ENCODE peak calls at places on chromosomes 3 and 15, in ten cellular contexts. One of them, this sample, is unnamed.

GRCh38 chr3:124800511-124801374 is 70.5 kb downstream of the UMPS start:
- DNase-seq in stimulated activated CD4-positive, alpha-beta T cell treated with anti-CD3 and anti-CD28 coated beads, Interleukin-2, amount 100 ng/mL, for 24 hours: no peak
- DNase-seq in brain microvascular endothelial cell: peak; percentile 66
- DNase-seq in bronchial epithelial cell: no peak
- DNase-seq in T follicular helper cell: no peak
- DNase-seq in heart left ventricle: peak; percentile 77
- DNase-seq in hepatocyte: peak; percentile 59
- DNase-seq in ELR: no peak
- DNase-seq in endothelial cell of umbilical vein: peak; percentile 76
- DNase-seq in SJSA1: peak; percentile 18
- DNase-seq in this sample: no peak

GRCh38 chr15:85749261-85750151 is 45.2 kb downstream of the KLHL25 start:
- DNase-seq in stimulated activated CD4-positive, alpha-beta T cell treated with anti-CD3 and anti-CD28 coated beads, Interleukin-2, amount 100 ng/mL, for 24 hours: no peak
- DNase-seq in brain microvascular endothelial cell: no peak
- DNase-seq in bronchial epithelial cell: no peak
- DNase-seq in T follicular helper cell: no peak
- DNase-seq in heart left ventricle: no peak
- DNase-seq in hepatocyte: no peak
- DNase-seq in ELR: no peak
- DNase-seq in endothelial cell of umbilical vein: no peak
- DNase-seq in SJSA1: no peak
- DNase-seq in this sample: no peak

GRCh38 chr3:183548262-183548769 is 7.2 kb downstream of the KLHL6 start:
- DNase-seq in stimulated activated CD4-positive, alpha-beta T cell treated with anti-CD3 and anti-CD28 coated beads, Interleukin-2, amount 100 ng/mL, for 24 hours: no peak
- DNase-seq in brain microvascular endothelial cell: peak; percentile 96
- DNase-seq in bronchial epithelial cell: peak; percentile 86
- DNase-seq in T follicular helper cell: no peak
- DNase-seq in heart left ventricle: no peak
- DNase-seq in hepatocyte: peak; percentile 84
- DNase-seq in ELR: peak; percentile 82
- DNase-seq in endothelial cell of umbilical vein: peak; percentile 94
- DNase-seq in SJSA1: peak; percentile 46
- DNase-seq in this sample: peak; percentile 24

GRCh38 chr3:172007065-172007370 is 32.4 kb upstream of the FNDC3B start:
- DNase-seq in stimulated activated CD4-positive, alpha-beta T cell treated with anti-CD3 and anti-CD28 coated beads, Interleukin-2, amount 100 ng/mL, for 24 hours: no peak
- DNase-seq in brain microvascular endothelial cell: no peak
- DNase-seq in bronchial epithelial cell: no peak
- DNase-seq in T follicular helper cell: no peak
- DNase-seq in heart left ventricle: no peak
- DNase-seq in hepatocyte: no peak
- DNase-seq in ELR: no peak
- DNase-seq in endothelial cell of umbilical vein: no peak
- DNase-seq in SJSA1: no peak
- DNase-seq in this sample: no peak

GRCh38 chr3:194870394-194871110 is 184.9 kb downstream of the FAM43A start:
- DNase-seq in stimulated activated CD4-positive, alpha-beta T cell treated with anti-CD3 and anti-CD28 coated beads, Interleukin-2, amount 100 ng/mL, for 24 hours: no peak
- DNase-seq in brain microvascular endothelial cell: no peak
- DNase-seq in bronchial epithelial cell: peak; percentile 76
- DNase-seq in T follicular helper cell: no peak
- DNase-seq in heart left ventricle: no peak
- DNase-seq in hepatocyte: peak; percentile 76
- DNase-seq in ELR: peak; percentile 65
- DNase-seq in endothelial cell of umbilical vein: no peak
- DNase-seq in SJSA1: no peak
- DNase-seq in this sample: no peak

GRCh38 chr3:94440767-94441493 is 378.1 kb downstream of the NSUN3 start:
- DNase-seq in stimulated activated CD4-positive, alpha-beta T cell treated with anti-CD3 and anti-CD28 coated beads, Interleukin-2, amount 100 ng/mL, for 24 hours: no peak
- DNase-seq in brain microvascular endothelial cell: peak; percentile 46
- DNase-seq in bronchial epithelial cell: peak; percentile 88
- DNase-seq in T follicular helper cell: no peak
- DNase-seq in heart left ventricle: no peak
- DNase-seq in hepatocyte: peak; percentile 30
- DNase-seq in ELR: peak; percentile 90
- DNase-seq in endothelial cell of umbilical vein: peak; percentile 83
- DNase-seq in SJSA1: peak; percentile 77
- DNase-seq in this sample: no peak

GRCh38 chr15:66882251-66883020 is 180.4 kb downstream of the SMAD6 start:
- DNase-seq in stimulated activated CD4-positive, alpha-beta T cell treated with anti-CD3 and anti-CD28 coated beads, Interleukin-2, amount 100 ng/mL, for 24 hours: no peak
- DNase-seq in brain microvascular endothelial cell: peak; percentile 38
- DNase-seq in bronchial epithelial cell: peak; percentile 24
- DNase-seq in T follicular helper cell: no peak
- DNase-seq in heart left ventricle: peak; percentile 61
- DNase-seq in hepatocyte: no peak
- DNase-seq in ELR: peak; percentile 62
- DNase-seq in endothelial cell of umbilical vein: peak; percentile 42
- DNase-seq in SJSA1: peak; percentile 64
- DNase-seq in this sample: peak; percentile 39

GRCh38 chr3:85576801-85577200 is 618.0 kb downstream of the CADM2 start:
- DNase-seq in stimulated activated CD4-positive, alpha-beta T cell treated with anti-CD3 and anti-CD28 coated beads, Interleukin-2, amount 100 ng/mL, for 24 hours: no peak
- DNase-seq in brain microvascular endothelial cell: no peak
- DNase-seq in bronchial epithelial cell: no peak
- DNase-seq in T follicular helper cell: no peak
- DNase-seq in heart left ventricle: no peak
- DNase-seq in hepatocyte: no peak
- DNase-seq in ELR: no peak
- DNase-seq in endothelial cell of umbilical vein: no peak
- DNase-seq in SJSA1: no peak
- DNase-seq in this sample: no peak

GRCh38 chr3:46903341-46904302 is 26.1 kb downstream of the PTH1R start:
- DNase-seq in stimulated activated CD4-positive, alpha-beta T cell treated with anti-CD3 and anti-CD28 coated beads, Interleukin-2, amount 100 ng/mL, for 24 hours: no peak
- DNase-seq in brain microvascular endothelial cell: peak; percentile 49
- DNase-seq in bronchial epithelial cell: peak; percentile 56
- DNase-seq in T follicular helper cell: no peak
- DNase-seq in heart left ventricle: no peak
- DNase-seq in hepatocyte: no peak
- DNase-seq in ELR: peak; percentile 85
- DNase-seq in endothelial cell of umbilical vein: peak; percentile 39
- DNase-seq in SJSA1: no peak
- DNase-seq in this sample: no peak

GRCh38 chr3:110562621-110563020 is 509.0 kb upstream of the NECTIN3 start:
- DNase-seq in stimulated activated CD4-positive, alpha-beta T cell treated with anti-CD3 and anti-CD28 coated beads, Interleukin-2, amount 100 ng/mL, for 24 hours: no peak
- DNase-seq in brain microvascular endothelial cell: peak; percentile 6
- DNase-seq in bronchial epithelial cell: peak; percentile 15
- DNase-seq in T follicular helper cell: no peak
- DNase-seq in heart left ventricle: no peak
- DNase-seq in hepatocyte: no peak
- DNase-seq in ELR: peak; percentile 31
- DNase-seq in endothelial cell of umbilical vein: no peak
- DNase-seq in SJSA1: no peak
- DNase-seq in this sample: no peak

GRCh38 chr3:14461748-14462324 is 59.4 kb downstream of the SLC6A6 start:
- DNase-seq in stimulated activated CD4-positive, alpha-beta T cell treated with anti-CD3 and anti-CD28 coated beads, Interleukin-2, amount 100 ng/mL, for 24 hours: peak; percentile 38
- DNase-seq in brain microvascular endothelial cell: peak; percentile 65
- DNase-seq in bronchial epithelial cell: peak; percentile 45
- DNase-seq in T follicular helper cell: peak; percentile 26
- DNase-seq in heart left ventricle: peak; percentile 74
- DNase-seq in hepatocyte: peak; percentile 72
- DNase-seq in ELR: peak; percentile 77
- DNase-seq in endothelial cell of umbilical vein: peak; percentile 73
- DNase-seq in SJSA1: peak; percentile 55
- DNase-seq in this sample: no peak

GRCh38 chr15:96070636-96071035 is 259.9 kb upstream of the NR2F2 start:
- DNase-seq in stimulated activated CD4-positive, alpha-beta T cell treated with anti-CD3 and anti-CD28 coated beads, Interleukin-2, amount 100 ng/mL, for 24 hours: no peak
- DNase-seq in brain microvascular endothelial cell: peak; percentile 37
- DNase-seq in bronchial epithelial cell: peak; percentile 26
- DNase-seq in T follicular helper cell: no peak
- DNase-seq in heart left ventricle: no peak
- DNase-seq in hepatocyte: no peak
- DNase-seq in ELR: no peak
- DNase-seq in endothelial cell of umbilical vein: no peak
- DNase-seq in SJSA1: no peak
- DNase-seq in this sample: peak; percentile 41

GRCh38 chr3:151107701-151108100 is 22.2 kb downstream of the MED12L start:
- DNase-seq in stimulated activated CD4-positive, alpha-beta T cell treated with anti-CD3 and anti-CD28 coated beads, Interleukin-2, amount 100 ng/mL, for 24 hours: no peak
- DNase-seq in brain microvascular endothelial cell: no peak
- DNase-seq in bronchial epithelial cell: no peak
- DNase-seq in T follicular helper cell: no peak
- DNase-seq in heart left ventricle: no peak
- DNase-seq in hepatocyte: peak; percentile 7
- DNase-seq in ELR: peak; percentile 35
- DNase-seq in endothelial cell of umbilical vein: no peak
- DNase-seq in SJSA1: no peak
- DNase-seq in this sample: no peak

GRCh38 chr15:35724626-35725025 is 178.7 kb upstream of the DPH6 start:
- DNase-seq in stimulated activated CD4-positive, alpha-beta T cell treated with anti-CD3 and anti-CD28 coated beads, Interleukin-2, amount 100 ng/mL, for 24 hours: no peak
- DNase-seq in brain microvascular endothelial cell: no peak
- DNase-seq in bronchial epithelial cell: no peak
- DNase-seq in T follicular helper cell: no peak
- DNase-seq in heart left ventricle: no peak
- DNase-seq in hepatocyte: no peak
- DNase-seq in ELR: no peak
- DNase-seq in endothelial cell of umbilical vein: no peak
- DNase-seq in SJSA1: no peak
- DNase-seq in this sample: no peak

GRCh38 chr15:53791616-53792015 is 32.2 kb upstream of the WDR72 start:
- DNase-seq in stimulated activated CD4-positive, alpha-beta T cell treated with anti-CD3 and anti-CD28 coated beads, Interleukin-2, amount 100 ng/mL, for 24 hours: no peak
- DNase-seq in brain microvascular endothelial cell: no peak
- DNase-seq in bronchial epithelial cell: no peak
- DNase-seq in T follicular helper cell: no peak
- DNase-seq in heart left ventricle: no peak
- DNase-seq in hepatocyte: no peak
- DNase-seq in ELR: no peak
- DNase-seq in endothelial cell of umbilical vein: no peak
- DNase-seq in SJSA1: no peak
- DNase-seq in this sample: no peak

GRCh38 chr3:16343101-16343500 is 78.1 kb downstream of the OXNAD1 start:
- DNase-seq in stimulated activated CD4-positive, alpha-beta T cell treated with anti-CD3 and anti-CD28 coated beads, Interleukin-2, amount 100 ng/mL, for 24 hours: no peak
- DNase-seq in brain microvascular endothelial cell: no peak
- DNase-seq in bronchial epithelial cell: no peak
- DNase-seq in T follicular helper cell: no peak
- DNase-seq in heart left ventricle: no peak
- DNase-seq in hepatocyte: no peak
- DNase-seq in ELR: no peak
- DNase-seq in endothelial cell of umbilical vein: no peak
- DNase-seq in SJSA1: no peak
- DNase-seq in this sample: no peak

GRCh38 chr3:29514912-29515311 is 234.0 kb downstream of the RBMS3 start:
- DNase-seq in stimulated activated CD4-positive, alpha-beta T cell treated with anti-CD3 and anti-CD28 coated beads, Interleukin-2, amount 100 ng/mL, for 24 hours: no peak
- DNase-seq in brain microvascular endothelial cell: no peak
- DNase-seq in bronchial epithelial cell: peak; percentile 43
- DNase-seq in T follicular helper cell: no peak
- DNase-seq in heart left ventricle: no peak
- DNase-seq in hepatocyte: no peak
- DNase-seq in ELR: peak; percentile 8
- DNase-seq in endothelial cell of umbilical vein: no peak
- DNase-seq in SJSA1: peak; percentile 21
- DNase-seq in this sample: no peak

GRCh38 chr3:139538733-139539132 is 809 bp downstream of the RBP1 start:
- DNase-seq in stimulated activated CD4-positive, alpha-beta T cell treated with anti-CD3 and anti-CD28 coated beads, Interleukin-2, amount 100 ng/mL, for 24 hours: no peak
- DNase-seq in brain microvascular endothelial cell: peak; percentile 16
- DNase-seq in bronchial epithelial cell: no peak
- DNase-seq in T follicular helper cell: no peak
- DNase-seq in heart left ventricle: no peak
- DNase-seq in hepatocyte: peak; percentile 52
- DNase-seq in ELR: no peak
- DNase-seq in endothelial cell of umbilical vein: no peak
- DNase-seq in SJSA1: no peak
- DNase-seq in this sample: no peak

GRCh38 chr15:63832620-63833245 is 1.0 kb downstream of the HERC1 start:
- DNase-seq in stimulated activated CD4-positive, alpha-beta T cell treated with anti-CD3 and anti-CD28 coated beads, Interleukin-2, amount 100 ng/mL, for 24 hours: no peak
- DNase-seq in brain microvascular endothelial cell: no peak
- DNase-seq in bronchial epithelial cell: no peak
- DNase-seq in T follicular helper cell: no peak
- DNase-seq in heart left ventricle: no peak
- DNase-seq in hepatocyte: peak; percentile 13
- DNase-seq in ELR: peak; percentile 28
- DNase-seq in endothelial cell of umbilical vein: no peak
- DNase-seq in SJSA1: no peak
- DNase-seq in this sample: no peak

GRCh38 chr3:104596551-104596950 is 770.2 kb upstream of the ALCAM start:
- DNase-seq in stimulated activated CD4-positive, alpha-beta T cell treated with anti-CD3 and anti-CD28 coated beads, Interleukin-2, amount 100 ng/mL, for 24 hours: no peak
- DNase-seq in brain microvascular endothelial cell: peak; percentile 37
- DNase-seq in bronchial epithelial cell: peak; percentile 67
- DNase-seq in T follicular helper cell: no peak
- DNase-seq in heart left ventricle: no peak
- DNase-seq in hepatocyte: peak; percentile 70
- DNase-seq in ELR: peak; percentile 72
- DNase-seq in endothelial cell of umbilical vein: peak; percentile 68
- DNase-seq in SJSA1: peak; percentile 20
- DNase-seq in this sample: peak; percentile 18

GRCh38 chr3:126399348-126399730 is 4.6 kb downstream of the CFAP100 start:
- DNase-seq in stimulated activated CD4-positive, alpha-beta T cell treated with anti-CD3 and anti-CD28 coated beads, Interleukin-2, amount 100 ng/mL, for 24 hours: no peak
- DNase-seq in brain microvascular endothelial cell: no peak
- DNase-seq in bronchial epithelial cell: peak; percentile 50
- DNase-seq in T follicular helper cell: no peak
- DNase-seq in heart left ventricle: no peak
- DNase-seq in hepatocyte: no peak
- DNase-seq in ELR: no peak
- DNase-seq in endothelial cell of umbilical vein: no peak
- DNase-seq in SJSA1: no peak
- DNase-seq in this sample: no peak

GRCh38 chr15:70853270-70853854 is 595 bp downstream of the LARP6 start:
- DNase-seq in stimulated activated CD4-positive, alpha-beta T cell treated with anti-CD3 and anti-CD28 coated beads, Interleukin-2, amount 100 ng/mL, for 24 hours: no peak
- DNase-seq in brain microvascular endothelial cell: peak; percentile 32
- DNase-seq in bronchial epithelial cell: peak; percentile 33
- DNase-seq in T follicular helper cell: no peak
- DNase-seq in heart left ventricle: peak; percentile 70
- DNase-seq in hepatocyte: peak; percentile 64
- DNase-seq in ELR: peak; percentile 80
- DNase-seq in endothelial cell of umbilical vein: peak; percentile 60
- DNase-seq in SJSA1: peak; percentile 63
- DNase-seq in this sample: no peak

GRCh38 chr3:23659274-23659673 is 146.5 kb upstream of the UBE2E1 start:
- DNase-seq in stimulated activated CD4-positive, alpha-beta T cell treated with anti-CD3 and anti-CD28 coated beads, Interleukin-2, amount 100 ng/mL, for 24 hours: no peak
- DNase-seq in brain microvascular endothelial cell: no peak
- DNase-seq in bronchial epithelial cell: no peak
- DNase-seq in T follicular helper cell: no peak
- DNase-seq in heart left ventricle: no peak
- DNase-seq in hepatocyte: no peak
- DNase-seq in ELR: no peak
- DNase-seq in endothelial cell of umbilical vein: no peak
- DNase-seq in SJSA1: no peak
- DNase-seq in this sample: no peak

GRCh38 chr3:110378481-110378880 is 693.1 kb upstream of the NECTIN3 start:
- DNase-seq in stimulated activated CD4-positive, alpha-beta T cell treated with anti-CD3 and anti-CD28 coated beads, Interleukin-2, amount 100 ng/mL, for 24 hours: no peak
- DNase-seq in brain microvascular endothelial cell: no peak
- DNase-seq in bronchial epithelial cell: no peak
- DNase-seq in T follicular helper cell: no peak
- DNase-seq in heart left ventricle: no peak
- DNase-seq in hepatocyte: no peak
- DNase-seq in ELR: peak; percentile 26
- DNase-seq in endothelial cell of umbilical vein: no peak
- DNase-seq in SJSA1: peak; percentile 52
- DNase-seq in this sample: no peak

GRCh38 chr3:123961508-123961856 is 453 bp upstream of the CCDC14 start:
- DNase-seq in stimulated activated CD4-positive, alpha-beta T cell treated with anti-CD3 and anti-CD28 coated beads, Interleukin-2, amount 100 ng/mL, for 24 hours: no peak
- DNase-seq in brain microvascular endothelial cell: no peak
- DNase-seq in bronchial epithelial cell: no peak
- DNase-seq in T follicular helper cell: no peak
- DNase-seq in heart left ventricle: no peak
- DNase-seq in hepatocyte: no peak
- DNase-seq in ELR: no peak
- DNase-seq in endothelial cell of umbilical vein: no peak
- DNase-seq in SJSA1: no peak
- DNase-seq in this sample: no peak

GRCh38 chr3:120021523-120021922 is 72.7 kb downstream of the GSK3B start:
- DNase-seq in stimulated activated CD4-positive, alpha-beta T cell treated with anti-CD3 and anti-CD28 coated beads, Interleukin-2, amount 100 ng/mL, for 24 hours: no peak
- DNase-seq in brain microvascular endothelial cell: peak; percentile 16
- DNase-seq in bronchial epithelial cell: peak; percentile 22
- DNase-seq in T follicular helper cell: no peak
- DNase-seq in heart left ventricle: no peak
- DNase-seq in hepatocyte: no peak
- DNase-seq in ELR: peak; percentile 32
- DNase-seq in endothelial cell of umbilical vein: no peak
- DNase-seq in SJSA1: no peak
- DNase-seq in this sample: peak; percentile 4

GRCh38 chr3:63960048-63960711 is 48.0 kb upstream of the SCAANT1 start:
- DNase-seq in stimulated activated CD4-positive, alpha-beta T cell treated with anti-CD3 and anti-CD28 coated beads, Interleukin-2, amount 100 ng/mL, for 24 hours: no peak
- DNase-seq in brain microvascular endothelial cell: peak; percentile 62
- DNase-seq in bronchial epithelial cell: peak; percentile 80
- DNase-seq in T follicular helper cell: no peak
- DNase-seq in heart left ventricle: peak; percentile 46
- DNase-seq in hepatocyte: no peak
- DNase-seq in ELR: peak; percentile 69
- DNase-seq in endothelial cell of umbilical vein: peak; percentile 86
- DNase-seq in SJSA1: peak; percentile 51
- DNase-seq in this sample: no peak

GRCh38 chr15:58189148-58189811 is 51.1 kb downstream of the AQP9 start:
- DNase-seq in stimulated activated CD4-positive, alpha-beta T cell treated with anti-CD3 and anti-CD28 coated beads, Interleukin-2, amount 100 ng/mL, for 24 hours: no peak
- DNase-seq in brain microvascular endothelial cell: no peak
- DNase-seq in bronchial epithelial cell: no peak
- DNase-seq in T follicular helper cell: no peak
- DNase-seq in heart left ventricle: no peak
- DNase-seq in hepatocyte: no peak
- DNase-seq in ELR: no peak
- DNase-seq in endothelial cell of umbilical vein: no peak
- DNase-seq in SJSA1: no peak
- DNase-seq in this sample: no peak

This sample was measured in AG09309.